ENCODE peak calls at places on chromosomes 4 and X, in ten cellular contexts. G is RWPE1; B is activated B cell treated with CpG ODN at 0.5 μM for 24 hours; O is hepatocyte; A is endodermal cell; J is H9; R is CD4-positive, alpha-beta T cell; C is fibroblast of lung; Z is suprapubic skin; V is HFF-Myc. D is an unnamed sample.

GRCh38 chr4:150145090-150145949 is 67.1 kb downstream of the DCLK2 start:
- DNase-seq in A (peak), C (peak), O (no peak), V (no peak), G (no peak), B (no peak), R (no peak), Z (no peak), J (peak), D (no peak)

GRCh38 chr4:15725608-15726007 is 22.7 kb downstream of the BST1 start:
- DNase-seq in C (no peak), A (no peak), Z (no peak), B (no peak), V (no peak), O (no peak), R (no peak), J (no peak), G (no peak), D (peak)

GRCh38 chr4:99790796-99791617 is 25.6 kb upstream of the DAPP1 start:
- DNase-seq in R (no peak), V (no peak), O (no peak), J (no peak), A (no peak), C (peak), G (peak), B (no peak), Z (no peak), D (peak)

GRCh38 chr4:81922271-81922775 is 450.6 kb upstream of the RASGEF1B start:
- DNase-seq in J (no peak), G (no peak), B (no peak), A (no peak), C (no peak), R (no peak), O (no peak), V (no peak), Z (no peak), D (no peak)

GRCh38 chrX:116010939-116011338 is 159.6 kb upstream of the AGTR2 start:
- DNase-seq in G (no peak), C (no peak), A (no peak), Z (no peak), B (no peak), R (no peak), O (no peak), J (no peak), V (no peak), D (no peak)

GRCh38 chrX:148498067-148498466 is 2.4 kb upstream of the AFF2 start:
- DNase-seq in C (no peak), R (no peak), Z (no peak), V (no peak), A (no peak), J (no peak), B (no peak), G (no peak), O (no peak), D (no peak)

GRCh38 chr4:73988096-73988495 is at the start of gene PPBP:
- DNase-seq in G (no peak), Z (no peak), O (no peak), V (no peak), R (no peak), A (no peak), J (no peak), B (no peak), C (no peak), D (no peak)

GRCh38 chr4:118345813-118346212 is 7.0 kb downstream of the PRSS12 start:
- DNase-seq in J (no peak), A (no peak), G (no peak), B (no peak), C (no peak), Z (no peak), R (no peak), V (no peak), O (peak), D (no peak)

GRCh38 chr4:111879539-111879938 is 265.7 kb upstream of the FAM241A start:
- DNase-seq in J (no peak), G (no peak), A (no peak), O (no peak), Z (no peak), B (no peak), C (no peak), R (no peak), V (no peak), D (no peak)

GRCh38 chr4:164753873-164754488 is at the start of gene SMIM31:
- DNase-seq in R (no peak), V (no peak), J (no peak), O (no peak), A (no peak), G (no peak), Z (no peak), C (no peak), B (no peak), D (no peak)

GRCh38 chrX:63930140-63930539 is 145.1 kb upstream of the ARHGEF9 start:
- DNase-seq in Z (no peak), V (no peak), C (no peak), O (no peak), G (no peak), R (no peak), A (peak), B (no peak), J (peak), D (no peak)

GRCh38 chr4:34953145-34953799 is 1291.0 kb downstream of the ARAP2 start:
- DNase-seq in G (no peak), Z (no peak), J (peak), B (no peak), V (peak), A (peak), C (no peak), R (no peak), O (peak), D (no peak)

GRCh38 chr4:7844247-7844991 is 95.2 kb downstream of the AFAP1 start:
- DNase-seq in B (no peak), C (peak), G (peak), A (peak), J (peak), V (peak), Z (peak), R (peak), O (peak), D (peak)

GRCh38 chrX:141924293-141924692 is 20.6 kb downstream of the MAGEC1 start:
- DNase-seq in V (no peak), R (no peak), J (no peak), G (no peak), Z (no peak), C (peak), A (no peak), O (no peak), B (no peak), D (no peak)

GRCh38 chr4:66575024-66575696 is 904.9 kb upstream of the EPHA5 start:
- DNase-seq in J (no peak), G (peak), V (no peak), O (peak), C (peak), B (no peak), Z (no peak), R (no peak), A (no peak), D (peak)

GRCh38 chr4:98746936-98747658 is 88.7 kb upstream of the TSPAN5 start:
- DNase-seq in C (peak), J (no peak), A (no peak), Z (no peak), G (no peak), R (no peak), V (no peak), O (no peak), B (no peak), D (no peak)

GRCh38 chrX:107565005-107565404 is 63.3 kb upstream of the PRPS1 start:
- DNase-seq in V (no peak), J (no peak), Z (no peak), A (no peak), O (no peak), R (no peak), C (peak), B (no peak), G (no peak), D (no peak)

GRCh38 chr4:141304346-141304745 is 83.7 kb downstream of the ZNF330 start:
- DNase-seq in C (no peak), G (no peak), A (no peak), B (no peak), O (no peak), V (no peak), J (no peak), Z (no peak), R (no peak), D (no peak)

GRCh38 chrX:54042609-54043010 is 1.7 kb downstream of the PHF8 start:
- DNase-seq in R (peak), B (peak), O (peak), G (peak), C (peak), J (peak), V (no peak), Z (peak), A (peak), D (peak)

GRCh38 chr4:173152104-173152503 is 16.5 kb upstream of the GALNT7 start:
- DNase-seq in G (no peak), C (no peak), A (no peak), B (no peak), Z (no peak), V (no peak), R (no peak), J (no peak), O (no peak), D (no peak)

GRCh38 chr4:2944882-2945526 is 18.2 kb downstream of the NOP14 start:
- DNase-seq in O (no peak), B (no peak), C (no peak), G (no peak), J (no peak), A (peak), V (no peak), R (no peak), Z (no peak), D (no peak)

GRCh38 chr4:30866444-30866843 is 146.3 kb downstream of the PCDH7 start:
- DNase-seq in V (no peak), O (peak), G (no peak), C (peak), B (no peak), A (no peak), Z (no peak), R (no peak), J (no peak), D (peak)

GRCh38 chr4:145482209-145483021 is 762 bp downstream of the SMAD1 start:
- DNase-seq in V (peak), G (peak), Z (peak), C (peak), J (peak), O (peak), A (peak), B (peak), R (no peak), D (peak)

GRCh38 chr4:4855293-4856070 is 4.0 kb upstream of the MSX1 start:
- DNase-seq in R (no peak), G (no peak), O (no peak), B (no peak), J (no peak), V (no peak), Z (no peak), C (no peak), A (peak), D (no peak)

GRCh38 chr4:40548256-40548655 is 81.4 kb downstream of the RBM47 start:
- DNase-seq in Z (no peak), B (no peak), C (peak), O (no peak), G (no peak), J (no peak), R (no peak), A (no peak), V (no peak), D (no peak)

GRCh38 chrX:109590176-109590575 is 34.8 kb downstream of the KCNE5 start:
- DNase-seq in Z (no peak), C (no peak), B (no peak), R (no peak), V (no peak), A (no peak), J (no peak), O (no peak), G (no peak), D (no peak)

GRCh38 chr4:77113069-77113468 is 37.3 kb upstream of the CCNI start:
- DNase-seq in G (no peak), V (no peak), R (no peak), O (no peak), J (peak), B (no peak), A (no peak), Z (no peak), C (no peak), D (no peak)

GRCh38 chrX:9494806-9495205 is 29.9 kb downstream of the TBL1X start:
- DNase-seq in A (no peak), O (peak), C (peak), G (no peak), Z (no peak), R (no peak), J (no peak), V (no peak), B (no peak), D (peak)

GRCh38 chrX:131762802-131763234 is 218.9 kb downstream of the OR13H1 start:
- DNase-seq in V (no peak), J (no peak), G (no peak), A (no peak), C (peak), B (no peak), R (peak), O (no peak), Z (no peak), D (no peak)

GRCh38 chrX:131764224-131764623 is 220.3 kb downstream of the OR13H1 start:
- DNase-seq in A (no peak), J (no peak), G (no peak), V (no peak), Z (no peak), B (no peak), O (no peak), C (no peak), R (no peak), D (no peak)

GRCh38 chrX:131763674-131764073 is 219.8 kb downstream of the OR13H1 start:
- DNase-seq in Z (peak), R (peak), C (peak), G (no peak), V (no peak), O (no peak), A (no peak), J (no peak), B (no peak), D (no peak)
- TF ChIP-seq CTCF in Z (peak), R (no peak), C (no peak), G (no peak), V (no peak), O (no peak), A (no peak), J (peak), B (no peak), D (no peak)

DNA sequence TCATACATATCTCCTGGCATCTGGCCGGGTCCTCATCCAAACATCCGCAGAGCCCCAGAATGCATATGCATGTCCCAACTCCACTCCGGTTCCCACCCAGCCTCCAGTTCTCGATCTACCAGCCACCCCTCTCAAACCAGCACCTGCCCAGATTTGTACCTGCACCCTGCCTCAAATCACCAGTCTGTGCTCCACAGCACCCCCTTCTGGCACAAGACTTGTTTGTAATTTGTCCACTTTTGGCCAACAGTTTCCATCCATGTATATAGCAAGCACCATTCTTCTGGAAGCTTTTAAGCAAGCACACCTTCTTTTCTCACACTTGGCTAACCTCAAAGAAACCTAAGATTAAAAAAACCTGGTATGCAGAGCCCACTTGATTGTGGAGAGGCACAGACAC is 644.1 kb downstream of the MID1IP1 start:
- DNase-seq in C (no peak), B (no peak), R (peak), Z (no peak), O (no peak), G (no peak), A (peak), V (no peak), J (peak), D (no peak)
- TF ChIP-seq CTCF in C (no peak), B (no peak), R (no peak), Z (no peak), O (peak), G (no peak), A (peak), V (peak), J (peak), D (no peak)

GRCh38 chr4:9918475-9918874 is 102.8 kb downstream of the SLC2A9 start:
- DNase-seq in C (no peak), J (no peak), O (no peak), B (no peak), V (no peak), A (no peak), G (no peak), Z (no peak), R (no peak), D (no peak)

GRCh38 chr4:9921326-9921725 is 100.0 kb downstream of the SLC2A9 start:
- DNase-seq in G (no peak), O (no peak), R (no peak), Z (no peak), J (peak), B (no peak), C (no peak), A (peak), V (no peak), D (no peak)

GRCh38 chr4:9916937-9917336 is 104.4 kb downstream of the SLC2A9 start:
- DNase-seq in O (no peak), J (no peak), G (no peak), V (no peak), R (no peak), Z (no peak), C (no peak), B (no peak), A (no peak), D (no peak)

GRCh38 chr4:9920029-9920428 is 101.3 kb downstream of the SLC2A9 start:
- DNase-seq in J (no peak), A (no peak), B (no peak), Z (no peak), G (no peak), V (no peak), C (no peak), O (no peak), R (no peak), D (no peak)

GRCh38 chr4:9919047-9919446 is 102.2 kb downstream of the SLC2A9 start:
- DNase-seq in R (no peak), G (no peak), C (no peak), V (no peak), B (no peak), J (peak), Z (no peak), A (peak), O (no peak), D (no peak)
- TF ChIP-seq CTCF in R (no peak), G (no peak), C (no peak), V (no peak), B (no peak), J (peak), Z (no peak), A (peak), O (no peak), D (no peak)

GRCh38 chrX:77910108-77910840 is at the start of gene ATP7A:
- DNase-seq in B (peak), Z (peak), V (peak), C (peak), R (peak), J (peak), O (peak), G (peak), A (peak), D (peak)
- TF ChIP-seq CTCF in B (no peak), Z (peak), V (peak), C (peak), R (peak), J (peak), O (peak), G (peak), A (peak), D (peak)

GRCh38 chr4:125704726-125705125 is 390.0 kb downstream of the FAT4 start:
- DNase-seq in B (no peak), J (no peak), C (peak), R (no peak), A (no peak), V (no peak), O (no peak), Z (no peak), G (no peak), D (peak)
- TF ChIP-seq CTCF in B (no peak), J (no peak), C (no peak), R (no peak), A (no peak), V (no peak), O (no peak), Z (no peak), G (no peak), D (no peak)